ENCODE peak calls at places on chromosomes 7 and 10, in seven cellular contexts. M, Q, W, U, X, H and K are unnamed samples.

GRCh38 chr10:17425584-17426262 is 28.7 kb downstream of the ST8SIA6 start:
- DNase-seq in M (no peak), Q (no peak), W (peak; percentile 22), U (no peak), X (peak; percentile 45), H (no peak), K (peak; percentile 13)

GRCh38 chr10:69858201-69858600 is 56.5 kb downstream of the COL13A1 start:
- DNase-seq in M (no peak), Q (no peak), W (no peak), U (no peak), X (no peak), H (no peak), K (no peak)

GRCh38 chr10:80589726-80590373 is 52.1 kb downstream of the SH2D4B start:
- DNase-seq in M (no peak), Q (no peak), W (no peak), U (no peak), X (no peak), H (no peak), K (no peak)

GRCh38 chr10:81725851-81726250 is 149.1 kb upstream of the NRG3 start:
- DNase-seq in M (no peak), Q (no peak), W (no peak), U (no peak), X (no peak), H (no peak), K (no peak)

GRCh38 chr7:39125849-39126248 is 148.1 kb downstream of the POU6F2 start:
- DNase-seq in M (no peak), Q (no peak), W (no peak), U (no peak), X (no peak), H (peak; percentile 13), K (no peak)

GRCh38 chr7:78712111-78712510 is 741.4 kb downstream of the MAGI2 start:
- DNase-seq in M (no peak), Q (no peak), W (no peak), U (no peak), X (no peak), H (no peak), K (no peak)

GRCh38 chr7:23721456-23721855 is 11.4 kb downstream of the STK31 start:
- DNase-seq in M (no peak), Q (no peak), W (no peak), U (no peak), X (no peak), H (no peak), K (no peak)

GRCh38 chr10:75398630-75399460 is 2.7 kb downstream of the ZNF503 start:
- DNase-seq in M (no peak), Q (no peak), W (no peak), U (no peak), X (no peak), H (no peak), K (no peak)

GRCh38 chr10:96588060-96588554 is 1.3 kb upstream of the TM9SF3 start:
- DNase-seq in M (no peak), Q (no peak), W (no peak), U (no peak), X (no peak), H (no peak), K (no peak)

GRCh38 chr7:18505870-18506460 is 10.4 kb downstream of the HDAC9 start:
- DNase-seq in M (no peak), Q (peak; percentile 79), W (no peak), U (peak; percentile 76), X (no peak), H (no peak), K (no peak)

GRCh38 chr7:101696-102376 is 90.5 kb upstream of the FAM20C start:
- DNase-seq in M (no peak), Q (peak; percentile 79), W (no peak), U (peak; percentile 79), X (no peak), H (no peak), K (no peak)

GRCh38 chr7:155381852-155382801 is 75.8 kb upstream of the EN2 start:
- DNase-seq in M (no peak), Q (no peak), W (no peak), U (no peak), X (no peak), H (peak; percentile 53), K (no peak)

GRCh38 chr10:79221110-79222051 is 125.9 kb upstream of the PPIF start:
- DNase-seq in M (peak; percentile 95), Q (peak; percentile 68), W (no peak), U (peak; percentile 95), X (no peak), H (no peak), K (no peak)

GRCh38 chr10:71231196-71231595 is 18.8 kb downstream of the UNC5B start:
- DNase-seq in M (no peak), Q (no peak), W (no peak), U (no peak), X (no peak), H (no peak), K (no peak)

GRCh38 chr7:2477447-2478386 is 1.5 kb upstream of the GRIFIN start:
- DNase-seq in M (no peak), Q (peak; percentile 20), W (peak; percentile 50), U (peak; percentile 49), X (peak; percentile 68), H (peak; percentile 74), K (peak; percentile 49)